ENCODE peak calls at places on chromosomes 12 and 14, in four cellular contexts. Y is CD8-positive, alpha-beta T cell; P is IMR-90; O is aorta. A is an unnamed sample.

GRCh38 chr14:53764846-53765245 is 191.8 kb downstream of the BMP4 start:
- DNase-seq in P (no peak), O (no peak), Y (no peak), A (no peak)

GRCh38 chr14:91878274-91878673 is 10.9 kb upstream of the TC2N start:
- DNase-seq in Y (no peak), O (no peak), P (no peak), A (no peak)

GRCh38 chr14:67411820-67412421 is at the start of gene PLEK2:
- DNase-seq in Y (no peak), P (no peak), O (peak; percentile 81), A (peak; percentile 65)

GRCh38 chr14:46250113-46250703 is 401.4 kb downstream of the RPL10L start:
- DNase-seq in O (no peak), Y (no peak), P (no peak), A (no peak)

GRCh38 chr14:61376314-61376713 is 54.9 kb downstream of the PRKCH start:
- DNase-seq in Y (no peak), P (no peak), O (no peak), A (no peak)

GRCh38 chr14:54410215-54410614 is 13.4 kb downstream of the CDKN3 start:
- DNase-seq in O (no peak), P (no peak), Y (no peak), A (no peak)

GRCh38 chr14:34355584-34356266 is 106.3 kb downstream of the SPTSSA start:
- DNase-seq in P (peak; percentile 75), O (no peak), Y (no peak), A (no peak)

GRCh38 chr12:89253483-89253882 is 98.8 kb downstream of the DUSP6 start:
- DNase-seq in O (no peak), Y (no peak), P (no peak), A (no peak)

GRCh38 chr12:27705263-27705662 is 5.4 kb upstream of the MRPS35 start:
- DNase-seq in P (no peak), O (no peak), Y (no peak), A (no peak)

GRCh38 chr14:22456986-22457594 is 131.9 kb downstream of the DAD1 start:
- DNase-seq in O (no peak), Y (no peak), P (no peak), A (no peak)

GRCh38 chr14:22463763-22464173 is 125.3 kb downstream of the DAD1 start:
- DNase-seq in Y (no peak), P (no peak), O (no peak), A (no peak)

GRCh38 chr14:22458737-22459136 is 130.3 kb downstream of the DAD1 start:
- DNase-seq in O (no peak), Y (no peak), P (no peak), A (no peak)

GRCh38 chr14:22462923-22463322 is 126.1 kb downstream of the DAD1 start:
- DNase-seq in P (no peak), Y (no peak), O (no peak), A (no peak)

GRCh38 chr14:22460461-22461195 is 128.4 kb downstream of the DAD1 start:
- DNase-seq in O (no peak), P (peak; percentile 6), Y (no peak), A (no peak)
- H3K27ac ChIP-seq in O (no peak overlapping the region), P (no peak overlapping the region), Y (no peak overlapping the region), A (no peak overlapping the region)

GRCh38 chr14:88013750-88014349 is 8.9 kb downstream of the GPR65 start:
- DNase-seq in O (peak; percentile 76), Y (no peak), P (peak; percentile 58), A (peak; percentile 33)
- H3K27ac ChIP-seq in O (no peak overlapping the region), Y (no peak overlapping the region), P (no peak overlapping the region), A (no peak overlapping the region)

GRCh38 chr14:75457648-75458165 is 29.9 kb downstream of the JDP2 start:
- DNase-seq in O (peak; percentile 54), Y (no peak), P (no peak), A (no peak)
- H3K27ac ChIP-seq in O (no peak overlapping the region), Y (no peak overlapping the region), P (no peak overlapping the region), A (no peak overlapping the region)

GRCh38 chr12:71704920-71705319 is 19.0 kb downstream of the TMEM19 start:
- DNase-seq in Y (no peak), P (no peak), O (no peak), A (no peak)

GRCh38 chr12:71702590-71702989 is 16.7 kb downstream of the TMEM19 start:
- DNase-seq in O (no peak), P (peak; percentile 41), Y (no peak), A (no peak)
- H3K27ac ChIP-seq in O (no peak overlapping the region), P (no peak overlapping the region), Y (no peak overlapping the region), A (no peak overlapping the region)